ENCODE peak calls at places on chromosomes 16 and 17, in five cellular contexts. One of them, this sample, is unnamed.

GRCh38 chr17:78818932-78819331 is 21.7 kb downstream of the USP36 start:
- DNase-seq in Peyer's patch: no peak
- DNase-seq in stimulated activated naive CD8-positive, alpha-beta T cell treated with anti-CD3 and anti-CD28 coated beads, Interleukin-15, Interleukin-2, amounts not matched to agents 100 U/mL and 50 U/mL, for 24 hours: no peak
- DNase-seq in activated T-helper 1 cell treated with anti-CD3 and anti-CD28 coated beads, Interleukin-2, amount 50 U/mL, for 16 hours: no peak
- DNase-seq in uterus: no peak
- DNase-seq in this sample: no peak

GRCh38 chr16:1792836-1793577 is 498 bp downstream of the IGFALS start:
- DNase-seq in Peyer's patch: no peak
- DNase-seq in stimulated activated naive CD8-positive, alpha-beta T cell treated with anti-CD3 and anti-CD28 coated beads, Interleukin-15, Interleukin-2, amounts not matched to agents 100 U/mL and 50 U/mL, for 24 hours: no peak
- DNase-seq in activated T-helper 1 cell treated with anti-CD3 and anti-CD28 coated beads, Interleukin-2, amount 50 U/mL, for 16 hours: no peak
- DNase-seq in uterus: no peak
- DNase-seq in this sample: no peak

GRCh38 chr16:14028207-14028606 is 42.9 kb upstream of the MRTFB start:
- DNase-seq in Peyer's patch: no peak
- DNase-seq in stimulated activated naive CD8-positive, alpha-beta T cell treated with anti-CD3 and anti-CD28 coated beads, Interleukin-15, Interleukin-2, amounts not matched to agents 100 U/mL and 50 U/mL, for 24 hours: no peak
- DNase-seq in activated T-helper 1 cell treated with anti-CD3 and anti-CD28 coated beads, Interleukin-2, amount 50 U/mL, for 16 hours: no peak
- DNase-seq in uterus: no peak
- DNase-seq in this sample: no peak

GRCh38 chr17:7218166-7218565 is 1.5 kb downstream of the DLG4 start:
- DNase-seq in Peyer's patch: no peak
- DNase-seq in stimulated activated naive CD8-positive, alpha-beta T cell treated with anti-CD3 and anti-CD28 coated beads, Interleukin-15, Interleukin-2, amounts not matched to agents 100 U/mL and 50 U/mL, for 24 hours: no peak
- DNase-seq in activated T-helper 1 cell treated with anti-CD3 and anti-CD28 coated beads, Interleukin-2, amount 50 U/mL, for 16 hours: no peak
- DNase-seq in uterus: no peak
- DNase-seq in this sample: no peak

GRCh38 chr17:4509402-4509801 is 10.7 kb downstream of the SPNS2 start:
- DNase-seq in Peyer's patch: no peak
- DNase-seq in stimulated activated naive CD8-positive, alpha-beta T cell treated with anti-CD3 and anti-CD28 coated beads, Interleukin-15, Interleukin-2, amounts not matched to agents 100 U/mL and 50 U/mL, for 24 hours: peak; percentile 42
- DNase-seq in activated T-helper 1 cell treated with anti-CD3 and anti-CD28 coated beads, Interleukin-2, amount 50 U/mL, for 16 hours: no peak
- DNase-seq in uterus: no peak
- DNase-seq in this sample: no peak

GRCh38 chr16:57092786-57093301 is 461 bp downstream of the CPNE2 start:
- DNase-seq in Peyer's patch: peak; percentile 78
- DNase-seq in stimulated activated naive CD8-positive, alpha-beta T cell treated with anti-CD3 and anti-CD28 coated beads, Interleukin-15, Interleukin-2, amounts not matched to agents 100 U/mL and 50 U/mL, for 24 hours: peak; percentile 70
- DNase-seq in activated T-helper 1 cell treated with anti-CD3 and anti-CD28 coated beads, Interleukin-2, amount 50 U/mL, for 16 hours: peak; percentile 37
- DNase-seq in uterus: no peak
- DNase-seq in this sample: no peak

GRCh38 chr16:24246911-24247607 is 9.1 kb upstream of the CACNG3 start:
- DNase-seq in Peyer's patch: no peak
- DNase-seq in stimulated activated naive CD8-positive, alpha-beta T cell treated with anti-CD3 and anti-CD28 coated beads, Interleukin-15, Interleukin-2, amounts not matched to agents 100 U/mL and 50 U/mL, for 24 hours: no peak
- DNase-seq in activated T-helper 1 cell treated with anti-CD3 and anti-CD28 coated beads, Interleukin-2, amount 50 U/mL, for 16 hours: no peak
- DNase-seq in uterus: no peak
- DNase-seq in this sample: no peak

GRCh38 chr16:83393196-83393981 is 414.4 kb upstream of the HSBP1 start:
- DNase-seq in Peyer's patch: no peak
- DNase-seq in stimulated activated naive CD8-positive, alpha-beta T cell treated with anti-CD3 and anti-CD28 coated beads, Interleukin-15, Interleukin-2, amounts not matched to agents 100 U/mL and 50 U/mL, for 24 hours: no peak
- DNase-seq in activated T-helper 1 cell treated with anti-CD3 and anti-CD28 coated beads, Interleukin-2, amount 50 U/mL, for 16 hours: no peak
- DNase-seq in uterus: no peak
- DNase-seq in this sample: no peak

GRCh38 chr17:49515196-49515770 is 20.2 kb downstream of the NGFR start:
- DNase-seq in Peyer's patch: no peak
- DNase-seq in stimulated activated naive CD8-positive, alpha-beta T cell treated with anti-CD3 and anti-CD28 coated beads, Interleukin-15, Interleukin-2, amounts not matched to agents 100 U/mL and 50 U/mL, for 24 hours: no peak
- DNase-seq in activated T-helper 1 cell treated with anti-CD3 and anti-CD28 coated beads, Interleukin-2, amount 50 U/mL, for 16 hours: no peak
- DNase-seq in uterus: peak; percentile 92
- DNase-seq in this sample: peak; percentile 91

GRCh38 chr16:50697881-50698767 is 4.7 kb downstream of the NOD2 start:
- DNase-seq in Peyer's patch: no peak
- DNase-seq in stimulated activated naive CD8-positive, alpha-beta T cell treated with anti-CD3 and anti-CD28 coated beads, Interleukin-15, Interleukin-2, amounts not matched to agents 100 U/mL and 50 U/mL, for 24 hours: peak; percentile 73
- DNase-seq in activated T-helper 1 cell treated with anti-CD3 and anti-CD28 coated beads, Interleukin-2, amount 50 U/mL, for 16 hours: peak; percentile 45
- DNase-seq in uterus: peak; percentile 45
- DNase-seq in this sample: no peak

GRCh38 chr16:62190426-62190825 is 154.2 kb upstream of the CDH8 start:
- DNase-seq in Peyer's patch: no peak
- DNase-seq in stimulated activated naive CD8-positive, alpha-beta T cell treated with anti-CD3 and anti-CD28 coated beads, Interleukin-15, Interleukin-2, amounts not matched to agents 100 U/mL and 50 U/mL, for 24 hours: no peak
- DNase-seq in activated T-helper 1 cell treated with anti-CD3 and anti-CD28 coated beads, Interleukin-2, amount 50 U/mL, for 16 hours: no peak
- DNase-seq in uterus: no peak
- DNase-seq in this sample: no peak

GRCh38 chr16:7437135-7437534 is 104.5 kb downstream of the RBFOX1 start:
- DNase-seq in Peyer's patch: no peak
- DNase-seq in stimulated activated naive CD8-positive, alpha-beta T cell treated with anti-CD3 and anti-CD28 coated beads, Interleukin-15, Interleukin-2, amounts not matched to agents 100 U/mL and 50 U/mL, for 24 hours: no peak
- DNase-seq in activated T-helper 1 cell treated with anti-CD3 and anti-CD28 coated beads, Interleukin-2, amount 50 U/mL, for 16 hours: no peak
- DNase-seq in uterus: no peak
- DNase-seq in this sample: no peak

GRCh38 chr16:29983420-29984136 is 9.9 kb downstream of the TAOK2 start:
- DNase-seq in Peyer's patch: peak; percentile 37
- DNase-seq in stimulated activated naive CD8-positive, alpha-beta T cell treated with anti-CD3 and anti-CD28 coated beads, Interleukin-15, Interleukin-2, amounts not matched to agents 100 U/mL and 50 U/mL, for 24 hours: no peak
- DNase-seq in activated T-helper 1 cell treated with anti-CD3 and anti-CD28 coated beads, Interleukin-2, amount 50 U/mL, for 16 hours: no peak
- DNase-seq in uterus: no peak
- DNase-seq in this sample: no peak

GRCh38 chr17:81184596-81184995 is 18.6 kb upstream of the AATK start:
- DNase-seq in Peyer's patch: no peak
- DNase-seq in stimulated activated naive CD8-positive, alpha-beta T cell treated with anti-CD3 and anti-CD28 coated beads, Interleukin-15, Interleukin-2, amounts not matched to agents 100 U/mL and 50 U/mL, for 24 hours: no peak
- DNase-seq in activated T-helper 1 cell treated with anti-CD3 and anti-CD28 coated beads, Interleukin-2, amount 50 U/mL, for 16 hours: no peak
- DNase-seq in uterus: no peak
- DNase-seq in this sample: no peak

GRCh38 chr16:67941469-67942199 is 2.3 kb downstream of the LCAT start:
- DNase-seq in Peyer's patch: no peak
- DNase-seq in stimulated activated naive CD8-positive, alpha-beta T cell treated with anti-CD3 and anti-CD28 coated beads, Interleukin-15, Interleukin-2, amounts not matched to agents 100 U/mL and 50 U/mL, for 24 hours: no peak
- DNase-seq in activated T-helper 1 cell treated with anti-CD3 and anti-CD28 coated beads, Interleukin-2, amount 50 U/mL, for 16 hours: no peak
- DNase-seq in uterus: no peak
- DNase-seq in this sample: no peak

GRCh38 chr17:71085238-71086033 is 916.1 kb downstream of the KCNJ2 start:
- DNase-seq in Peyer's patch: no peak
- DNase-seq in stimulated activated naive CD8-positive, alpha-beta T cell treated with anti-CD3 and anti-CD28 coated beads, Interleukin-15, Interleukin-2, amounts not matched to agents 100 U/mL and 50 U/mL, for 24 hours: peak; percentile 7
- DNase-seq in activated T-helper 1 cell treated with anti-CD3 and anti-CD28 coated beads, Interleukin-2, amount 50 U/mL, for 16 hours: no peak
- DNase-seq in uterus: no peak
- DNase-seq in this sample: no peak

GRCh38 chr17:50904522-50905459 is 38.6 kb upstream of the TOB1 start:
- DNase-seq in Peyer's patch: peak; percentile 75
- DNase-seq in stimulated activated naive CD8-positive, alpha-beta T cell treated with anti-CD3 and anti-CD28 coated beads, Interleukin-15, Interleukin-2, amounts not matched to agents 100 U/mL and 50 U/mL, for 24 hours: no peak
- DNase-seq in activated T-helper 1 cell treated with anti-CD3 and anti-CD28 coated beads, Interleukin-2, amount 50 U/mL, for 16 hours: no peak
- DNase-seq in uterus: peak; percentile 71
- DNase-seq in this sample: peak; percentile 14

GRCh38 chr17:3603119-3603869 is 5.9 kb downstream of the TRPV1 start:
- DNase-seq in Peyer's patch: no peak
- DNase-seq in stimulated activated naive CD8-positive, alpha-beta T cell treated with anti-CD3 and anti-CD28 coated beads, Interleukin-15, Interleukin-2, amounts not matched to agents 100 U/mL and 50 U/mL, for 24 hours: no peak
- DNase-seq in activated T-helper 1 cell treated with anti-CD3 and anti-CD28 coated beads, Interleukin-2, amount 50 U/mL, for 16 hours: no peak
- DNase-seq in uterus: no peak
- DNase-seq in this sample: no peak

GRCh38 chr16:12059216-12059769 is 82.8 kb downstream of the SNX29 start:
- DNase-seq in Peyer's patch: no peak
- DNase-seq in stimulated activated naive CD8-positive, alpha-beta T cell treated with anti-CD3 and anti-CD28 coated beads, Interleukin-15, Interleukin-2, amounts not matched to agents 100 U/mL and 50 U/mL, for 24 hours: no peak
- DNase-seq in activated T-helper 1 cell treated with anti-CD3 and anti-CD28 coated beads, Interleukin-2, amount 50 U/mL, for 16 hours: no peak
- DNase-seq in uterus: no peak
- DNase-seq in this sample: no peak

GRCh38 chr17:73783382-73783766 is 139.1 kb upstream of the SDK2 start:
- DNase-seq in Peyer's patch: no peak
- DNase-seq in stimulated activated naive CD8-positive, alpha-beta T cell treated with anti-CD3 and anti-CD28 coated beads, Interleukin-15, Interleukin-2, amounts not matched to agents 100 U/mL and 50 U/mL, for 24 hours: no peak
- DNase-seq in activated T-helper 1 cell treated with anti-CD3 and anti-CD28 coated beads, Interleukin-2, amount 50 U/mL, for 16 hours: no peak
- DNase-seq in uterus: no peak
- DNase-seq in this sample: no peak